ENCODE peak calls at places on chromosomes 5 and 9, in five cellular contexts. One of them, this sample, is unnamed.

GRCh38 chr9:129131300-129132145 is 20.3 kb downstream of the PTPA start:
- DNase-seq in neural crest cell: peak; percentile 88
- DNase-seq in AG09309: no peak
- DNase-seq in AG09319: no peak
- DNase-seq in fibroblast of pulmonary artery: peak; percentile 74
- DNase-seq in this sample: peak; percentile 77

GRCh38 chr5:125521289-125521688 is 774.9 kb upstream of the ZNF608 start:
- DNase-seq in neural crest cell: no peak
- DNase-seq in AG09309: no peak
- DNase-seq in AG09319: no peak
- DNase-seq in fibroblast of pulmonary artery: no peak
- DNase-seq in this sample: no peak

GRCh38 chr9:112075009-112075378 is 100.1 kb downstream of the SUSD1 start:
- DNase-seq in AG09319: no peak
- DNase-seq in AG09309: no peak
- DNase-seq in neural crest cell: no peak
- DNase-seq in fibroblast of pulmonary artery: no peak
- DNase-seq in this sample: no peak

GRCh38 chr9:89640801-89641200 is 36.0 kb downstream of the GADD45G start:
- DNase-seq in AG09319: no peak
- DNase-seq in AG09309: no peak
- DNase-seq in neural crest cell: no peak
- DNase-seq in fibroblast of pulmonary artery: no peak
- DNase-seq in this sample: no peak

GRCh38 chr9:109010676-109011655 is 2.3 kb downstream of the CTNNAL1 start:
- DNase-seq in neural crest cell: no peak
- DNase-seq in AG09309: no peak
- DNase-seq in AG09319: no peak
- DNase-seq in fibroblast of pulmonary artery: peak; percentile 83
- DNase-seq in this sample: no peak

GRCh38 chr5:54541823-54542783 is 24.5 kb downstream of the SNX18 start:
- DNase-seq in fibroblast of pulmonary artery: no peak
- DNase-seq in AG09319: no peak
- DNase-seq in AG09309: no peak
- DNase-seq in neural crest cell: no peak
- DNase-seq in this sample: no peak

GRCh38 chr5:68194405-68194804 is 21.2 kb upstream of the PIK3R1 start:
- DNase-seq in AG09319: no peak
- DNase-seq in AG09309: no peak
- DNase-seq in fibroblast of pulmonary artery: no peak
- DNase-seq in neural crest cell: no peak
- DNase-seq in this sample: no peak

GRCh38 chr9:1267581-1267980 is 217.4 kb downstream of the DMRT2 start:
- DNase-seq in neural crest cell: no peak
- DNase-seq in fibroblast of pulmonary artery: no peak
- DNase-seq in AG09319: no peak
- DNase-seq in AG09309: no peak
- DNase-seq in this sample: no peak

GRCh38 chr9:103789686-103790085 is 304.4 kb upstream of the SMC2 start:
- DNase-seq in AG09319: no peak
- DNase-seq in neural crest cell: no peak
- DNase-seq in AG09309: no peak
- DNase-seq in fibroblast of pulmonary artery: peak; percentile 21
- DNase-seq in this sample: no peak

GRCh38 chr9:31807574-31808256 is 576.7 kb upstream of the ACO1 start:
- DNase-seq in AG09319: no peak
- DNase-seq in AG09309: no peak
- DNase-seq in fibroblast of pulmonary artery: no peak
- DNase-seq in neural crest cell: no peak
- DNase-seq in this sample: no peak

GRCh38 chr9:99855467-99856176 is 33.9 kb downstream of the NR4A3 start:
- DNase-seq in fibroblast of pulmonary artery: no peak
- DNase-seq in AG09309: no peak
- DNase-seq in neural crest cell: no peak
- DNase-seq in AG09319: no peak
- DNase-seq in this sample: no peak

GRCh38 chr5:92916036-92916435 is 665.0 kb downstream of the NR2F1-AS1 start:
- DNase-seq in AG09319: peak; percentile 20
- DNase-seq in AG09309: no peak
- DNase-seq in neural crest cell: no peak
- DNase-seq in fibroblast of pulmonary artery: peak; percentile 85
- DNase-seq in this sample: no peak
- TF ChIP-seq CTCF in AG09319: peak; percentile 47
- TF ChIP-seq CTCF in AG09309: peak; percentile 22
- TF ChIP-seq CTCF in neural crest cell: no peak
- TF ChIP-seq CTCF in fibroblast of pulmonary artery: peak; percentile 44
- TF ChIP-seq CTCF in this sample: no peak

DNA sequence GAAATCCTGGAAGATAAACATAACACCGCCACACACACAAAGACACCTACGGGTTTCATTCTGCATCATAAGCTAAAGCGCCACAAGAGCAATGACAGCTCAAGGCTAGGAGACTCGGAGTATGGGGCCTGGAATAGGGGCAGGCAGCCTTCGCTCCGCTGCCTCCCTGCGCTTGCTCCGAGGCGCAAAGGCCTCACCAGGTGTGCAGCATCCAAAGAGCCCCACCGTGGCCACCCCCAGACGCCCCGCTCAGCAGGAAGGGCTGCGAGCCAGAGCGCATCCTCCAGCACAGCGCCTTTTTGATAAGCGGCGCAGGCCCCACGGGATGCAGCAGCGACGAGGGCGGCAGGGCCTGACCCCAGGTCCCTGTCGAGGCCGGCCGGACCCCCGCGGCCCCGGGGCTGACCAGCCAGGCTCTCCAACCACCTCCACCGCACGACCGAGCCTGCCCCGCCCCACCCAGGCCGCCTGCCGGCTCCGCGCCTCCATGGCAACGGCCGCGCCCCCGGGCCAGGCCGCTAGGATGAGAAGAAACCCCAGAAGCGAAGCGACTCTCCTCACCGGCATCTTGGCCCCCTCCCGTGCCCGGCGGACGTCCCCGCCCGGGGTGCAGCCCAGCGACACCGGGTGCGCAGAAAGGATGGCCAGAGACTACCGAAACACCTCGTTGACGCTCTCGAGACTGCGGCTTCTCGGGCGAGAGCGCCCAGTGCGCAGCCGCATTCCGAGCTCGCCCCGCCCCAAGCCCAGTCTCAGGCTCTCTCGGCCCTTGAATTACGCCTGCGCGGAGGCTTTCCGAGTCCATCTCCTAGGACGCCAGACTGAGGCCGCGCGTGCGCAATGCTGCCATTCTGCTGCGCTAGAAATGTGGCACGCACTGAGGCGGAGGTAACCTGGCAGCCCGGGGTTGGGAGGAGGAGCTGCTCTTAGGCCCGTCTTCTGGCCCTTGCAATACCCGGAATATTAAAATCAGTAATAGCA is at the start of gene KIF3A:
- DNase-seq in fibroblast of pulmonary artery: peak; percentile 96
- DNase-seq in AG09319: peak; percentile 81
- DNase-seq in neural crest cell: peak; percentile 94
- DNase-seq in AG09309: peak; percentile 68
- DNase-seq in this sample: peak; percentile 98
- TF ChIP-seq CTCF in fibroblast of pulmonary artery: no peak
- TF ChIP-seq CTCF in AG09319: no peak
- TF ChIP-seq CTCF in neural crest cell: peak; percentile 34
- TF ChIP-seq CTCF in AG09309: no peak
- TF ChIP-seq CTCF in this sample: no peak

GRCh38 chr5:169548315-169548714 is 35.3 kb upstream of the SPDL1 start:
- DNase-seq in neural crest cell: no peak
- DNase-seq in fibroblast of pulmonary artery: peak; percentile 71
- DNase-seq in AG09319: peak; percentile 45
- DNase-seq in AG09309: peak; percentile 21
- DNase-seq in this sample: no peak
- TF ChIP-seq CTCF in neural crest cell: peak; percentile 62
- TF ChIP-seq CTCF in fibroblast of pulmonary artery: peak; percentile 54
- TF ChIP-seq CTCF in AG09319: peak; percentile 58
- TF ChIP-seq CTCF in AG09309: peak; percentile 63
- TF ChIP-seq CTCF in this sample: no peak

GRCh38 chr5:157689942-157690689 is 18.8 kb downstream of the C5orf52 start:
- DNase-seq in neural crest cell: no peak
- DNase-seq in AG09319: no peak
- DNase-seq in AG09309: no peak
- DNase-seq in fibroblast of pulmonary artery: no peak
- DNase-seq in this sample: no peak
- TF ChIP-seq CTCF in neural crest cell: no peak
- TF ChIP-seq CTCF in AG09319: no peak
- TF ChIP-seq CTCF in AG09309: no peak
- TF ChIP-seq CTCF in fibroblast of pulmonary artery: no peak
- TF ChIP-seq CTCF in this sample: no peak

This sample was measured in activated B cell treated with CpG ODN at 0.5 μM for 24 hours.